ENCODE peak calls at places on chromosomes 4 and X, in five cellular contexts. One of them, this sample, is unnamed.

GRCh38 chr4:125801373-125801772 is 486.6 kb downstream of the FAT4 start:
- DNase-seq in kidney epithelial cell: no peak
- DNase-seq in endothelial cell of umbilical vein: no peak
- DNase-seq in GM12865: no peak
- DNase-seq in ascending aorta: no peak
- DNase-seq in this sample: no peak

GRCh38 chrX:123830309-123830708 is 29.5 kb upstream of the XIAP start:
- DNase-seq in kidney epithelial cell: peak
- DNase-seq in endothelial cell of umbilical vein: no peak
- DNase-seq in GM12865: peak
- DNase-seq in ascending aorta: no peak
- DNase-seq in this sample: no peak

GRCh38 chr4:83340692-83341343 is 6.2 kb upstream of the HPSE start:
- DNase-seq in kidney epithelial cell: no peak
- DNase-seq in endothelial cell of umbilical vein: no peak
- DNase-seq in GM12865: peak
- DNase-seq in ascending aorta: no peak
- DNase-seq in this sample: no peak

GRCh38 chr4:176547005-176547404 is 227.2 kb downstream of the SPCS3 start:
- DNase-seq in kidney epithelial cell: no peak
- DNase-seq in endothelial cell of umbilical vein: no peak
- DNase-seq in GM12865: no peak
- DNase-seq in ascending aorta: no peak
- DNase-seq in this sample: no peak

GRCh38 chr4:44425614-44426208 is 22.9 kb downstream of the KCTD8 start:
- DNase-seq in kidney epithelial cell: no peak
- DNase-seq in endothelial cell of umbilical vein: peak
- DNase-seq in GM12865: no peak
- DNase-seq in ascending aorta: no peak
- DNase-seq in this sample: no peak

GRCh38 chr4:186623546-186623945 is 68.2 kb upstream of the MTNR1A start:
- DNase-seq in kidney epithelial cell: no peak
- DNase-seq in endothelial cell of umbilical vein: no peak
- DNase-seq in GM12865: no peak
- DNase-seq in ascending aorta: no peak
- DNase-seq in this sample: peak

GRCh38 chr4:184846531-184846930 is 20.8 kb upstream of the ACSL1 start:
- DNase-seq in kidney epithelial cell: no peak
- DNase-seq in endothelial cell of umbilical vein: no peak
- DNase-seq in GM12865: no peak
- DNase-seq in ascending aorta: no peak
- DNase-seq in this sample: no peak

GRCh38 chrX:129743835-129744234 is 5.1 kb downstream of the XPNPEP2 start:
- DNase-seq in kidney epithelial cell: no peak
- DNase-seq in endothelial cell of umbilical vein: no peak
- DNase-seq in GM12865: no peak
- DNase-seq in ascending aorta: no peak
- DNase-seq in this sample: no peak

GRCh38 chrX:106698693-106699092 is 27.8 kb upstream of the RNF128 start:
- DNase-seq in kidney epithelial cell: no peak
- DNase-seq in endothelial cell of umbilical vein: no peak
- DNase-seq in GM12865: no peak
- DNase-seq in ascending aorta: no peak
- DNase-seq in this sample: no peak

GRCh38 chr4:128488055-128488705 is 200.6 kb upstream of the PGRMC2 start:
- DNase-seq in kidney epithelial cell: no peak
- DNase-seq in endothelial cell of umbilical vein: no peak
- DNase-seq in GM12865: no peak
- DNase-seq in ascending aorta: no peak
- DNase-seq in this sample: no peak

GRCh38 chr4:103075435-103075893 is 1.1 kb downstream of the SLC9B2 start:
- DNase-seq in kidney epithelial cell: no peak
- DNase-seq in endothelial cell of umbilical vein: peak
- DNase-seq in GM12865: peak
- DNase-seq in ascending aorta: no peak
- DNase-seq in this sample: no peak

GRCh38 chr4:22483551-22483981 is 32.3 kb downstream of the ADGRA3 start:
- DNase-seq in kidney epithelial cell: no peak
- DNase-seq in endothelial cell of umbilical vein: no peak
- DNase-seq in GM12865: peak
- DNase-seq in ascending aorta: no peak
- DNase-seq in this sample: no peak

GRCh38 chrX:131821945-131822622 is 201.0 kb upstream of the STK26 start:
- DNase-seq in kidney epithelial cell: peak
- DNase-seq in endothelial cell of umbilical vein: no peak
- DNase-seq in GM12865: peak
- DNase-seq in ascending aorta: peak
- DNase-seq in this sample: no peak

GRCh38 chr4:186105721-186106335 is 1.3 kb downstream of the FAM149A start:
- DNase-seq in kidney epithelial cell: peak
- DNase-seq in endothelial cell of umbilical vein: no peak
- DNase-seq in GM12865: no peak
- DNase-seq in ascending aorta: no peak
- DNase-seq in this sample: no peak

GRCh38 chr4:100826808-100827548 is 309.2 kb upstream of the EMCN start:
- DNase-seq in kidney epithelial cell: no peak
- DNase-seq in endothelial cell of umbilical vein: no peak
- DNase-seq in GM12865: no peak
- DNase-seq in ascending aorta: no peak
- DNase-seq in this sample: no peak

GRCh38 chr4:25702848-25703247 is 47.2 kb downstream of the SLC34A2 start:
- DNase-seq in kidney epithelial cell: peak
- DNase-seq in endothelial cell of umbilical vein: no peak
- DNase-seq in GM12865: no peak
- DNase-seq in ascending aorta: no peak
- DNase-seq in this sample: no peak

GRCh38 chr4:179196511-179196910 is 1754.3 kb upstream of the AGA start:
- DNase-seq in kidney epithelial cell: peak
- DNase-seq in endothelial cell of umbilical vein: no peak
- DNase-seq in GM12865: no peak
- DNase-seq in ascending aorta: no peak
- DNase-seq in this sample: no peak

GRCh38 chr4:147741190-147741788 is 9.4 kb downstream of the ARHGAP10 start:
- DNase-seq in kidney epithelial cell: no peak
- DNase-seq in endothelial cell of umbilical vein: no peak
- DNase-seq in GM12865: no peak
- DNase-seq in ascending aorta: no peak
- DNase-seq in this sample: no peak

GRCh38 chr4:40840985-40841571 is 91.3 kb downstream of the NSUN7 start:
- DNase-seq in kidney epithelial cell: peak
- DNase-seq in endothelial cell of umbilical vein: peak
- DNase-seq in GM12865: peak
- DNase-seq in ascending aorta: peak
- DNase-seq in this sample: no peak

GRCh38 chrX:2498781-2499302 is 1.9 kb downstream of the DHRSX start:
- DNase-seq in kidney epithelial cell: no peak
- DNase-seq in endothelial cell of umbilical vein: peak
- DNase-seq in GM12865: no peak
- DNase-seq in ascending aorta: no peak
- DNase-seq in this sample: no peak

GRCh38 chrX:107675823-107676555 is 47.7 kb downstream of the PRPS1 start:
- DNase-seq in kidney epithelial cell: no peak
- DNase-seq in endothelial cell of umbilical vein: no peak
- DNase-seq in GM12865: no peak
- DNase-seq in ascending aorta: peak
- DNase-seq in this sample: no peak

GRCh38 chrX:83419030-83419792 is 88.9 kb upstream of the POU3F4 start:
- DNase-seq in kidney epithelial cell: no peak
- DNase-seq in endothelial cell of umbilical vein: no peak
- DNase-seq in GM12865: no peak
- DNase-seq in ascending aorta: no peak
- DNase-seq in this sample: no peak

GRCh38 chrX:20026278-20026677 is 35.4 kb upstream of the BCLAF3 start:
- DNase-seq in kidney epithelial cell: peak
- DNase-seq in endothelial cell of umbilical vein: no peak
- DNase-seq in GM12865: no peak
- DNase-seq in ascending aorta: no peak
- DNase-seq in this sample: no peak

GRCh38 chr4:106541253-106541652 is 172.7 kb upstream of the GIMD1 start:
- DNase-seq in kidney epithelial cell: peak
- DNase-seq in endothelial cell of umbilical vein: peak
- DNase-seq in GM12865: no peak
- DNase-seq in ascending aorta: no peak
- DNase-seq in this sample: no peak

GRCh38 chr4:141560056-141560455 is 76.3 kb upstream of the IL15 start:
- DNase-seq in kidney epithelial cell: no peak
- DNase-seq in endothelial cell of umbilical vein: no peak
- DNase-seq in GM12865: peak
- DNase-seq in ascending aorta: no peak
- DNase-seq in this sample: no peak

GRCh38 chr4:78818530-78818929 is 42.4 kb downstream of the BMP2K start:
- DNase-seq in kidney epithelial cell: no peak
- DNase-seq in endothelial cell of umbilical vein: no peak
- DNase-seq in GM12865: no peak
- DNase-seq in ascending aorta: no peak
- DNase-seq in this sample: no peak

GRCh38 chr4:187209921-187210613 is 486.4 kb upstream of the FAT1 start:
- DNase-seq in kidney epithelial cell: no peak
- DNase-seq in endothelial cell of umbilical vein: no peak
- DNase-seq in GM12865: no peak
- DNase-seq in ascending aorta: no peak
- DNase-seq in this sample: no peak

GRCh38 chr4:142697928-142698327 is 148.2 kb downstream of the INPP4B start:
- DNase-seq in kidney epithelial cell: no peak
- DNase-seq in endothelial cell of umbilical vein: no peak
- DNase-seq in GM12865: no peak
- DNase-seq in ascending aorta: no peak
- DNase-seq in this sample: no peak

GRCh38 chr4:115165503-115165902 is 52.1 kb upstream of the NDST4 start:
- DNase-seq in kidney epithelial cell: no peak
- DNase-seq in endothelial cell of umbilical vein: no peak
- DNase-seq in GM12865: no peak
- DNase-seq in ascending aorta: no peak
- DNase-seq in this sample: no peak

DNA sequence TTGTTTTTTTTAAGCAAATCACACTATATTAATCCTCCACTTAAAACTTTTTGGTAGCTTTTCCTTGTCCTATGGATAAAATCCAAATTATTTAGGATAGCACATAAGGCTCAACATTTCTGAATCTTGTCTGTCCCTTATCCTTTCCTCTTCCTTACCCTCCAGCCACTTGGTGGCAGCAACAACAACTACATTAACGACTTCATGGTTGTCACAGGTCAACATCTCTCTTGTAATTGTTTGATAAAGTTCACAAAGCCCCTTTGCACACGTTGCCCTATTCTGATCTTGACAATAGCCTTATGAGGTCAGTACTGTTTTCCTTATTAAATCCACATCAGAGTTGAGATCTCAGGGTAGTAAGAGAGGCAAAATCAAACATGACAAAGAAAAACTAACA is 269.0 kb upstream of the PABPC4L start:
- DNase-seq in kidney epithelial cell: no peak
- DNase-seq in endothelial cell of umbilical vein: peak
- DNase-seq in GM12865: peak
- DNase-seq in ascending aorta: no peak
- DNase-seq in this sample: no peak
- TF ChIP-seq CTCF in kidney epithelial cell: peak
- TF ChIP-seq CTCF in endothelial cell of umbilical vein: peak
- TF ChIP-seq CTCF in GM12865: peak
- TF ChIP-seq CTCF in ascending aorta: no peak
- TF ChIP-seq CTCF in this sample: peak

GRCh38 chr4:118682928-118683327 is 2.3 kb upstream of the METTL14 start:
- DNase-seq in kidney epithelial cell: no peak
- DNase-seq in endothelial cell of umbilical vein: no peak
- DNase-seq in GM12865: peak
- DNase-seq in ascending aorta: no peak
- DNase-seq in this sample: no peak

GRCh38 chr4:118683513-118683912 is 1.7 kb upstream of the METTL14 start:
- DNase-seq in kidney epithelial cell: no peak
- DNase-seq in endothelial cell of umbilical vein: no peak
- DNase-seq in GM12865: peak
- DNase-seq in ascending aorta: no peak
- DNase-seq in this sample: no peak

GRCh38 chr4:118680808-118681207 is 4.4 kb upstream of the METTL14 start:
- DNase-seq in kidney epithelial cell: no peak
- DNase-seq in endothelial cell of umbilical vein: no peak
- DNase-seq in GM12865: no peak
- DNase-seq in ascending aorta: no peak
- DNase-seq in this sample: no peak

GRCh38 chr4:118684873-118685811 is at the start of gene METTL14:
- DNase-seq in kidney epithelial cell: peak
- DNase-seq in endothelial cell of umbilical vein: peak
- DNase-seq in GM12865: peak
- DNase-seq in ascending aorta: peak
- DNase-seq in this sample: peak
- TF ChIP-seq CTCF in kidney epithelial cell: no peak
- TF ChIP-seq CTCF in endothelial cell of umbilical vein: peak
- TF ChIP-seq CTCF in GM12865: no peak
- TF ChIP-seq CTCF in ascending aorta: peak
- TF ChIP-seq CTCF in this sample: peak

DNA sequence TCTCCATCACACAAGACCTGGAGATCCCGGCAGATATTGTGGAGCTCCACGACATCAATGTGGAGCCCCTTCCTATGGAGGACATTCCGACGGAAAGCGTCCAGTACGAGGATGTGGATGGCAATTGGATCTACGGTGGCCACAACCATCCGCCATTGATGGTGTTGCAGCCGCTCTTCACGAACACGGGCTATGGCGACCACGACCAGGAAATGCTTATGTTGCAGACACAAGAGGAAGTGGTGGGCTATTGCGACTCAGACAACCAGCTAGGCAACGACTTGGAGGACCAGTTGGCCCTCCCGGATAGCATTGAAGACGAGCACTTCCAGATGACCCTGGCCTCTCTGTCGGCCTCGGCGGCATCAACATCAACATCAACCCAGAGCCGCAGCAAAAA is 717 bp downstream of the YY2 start:
- DNase-seq in kidney epithelial cell: no peak
- DNase-seq in endothelial cell of umbilical vein: no peak
- DNase-seq in GM12865: no peak
- DNase-seq in ascending aorta: no peak
- DNase-seq in this sample: no peak
- TF ChIP-seq CTCF in kidney epithelial cell: no peak
- TF ChIP-seq CTCF in endothelial cell of umbilical vein: no peak
- TF ChIP-seq CTCF in GM12865: no peak
- TF ChIP-seq CTCF in ascending aorta: no peak
- TF ChIP-seq CTCF in this sample: no peak

GRCh38 chrX:137194164-137194563 is 160.4 kb upstream of the GPR101 start:
- DNase-seq in kidney epithelial cell: no peak
- DNase-seq in endothelial cell of umbilical vein: peak
- DNase-seq in GM12865: peak
- DNase-seq in ascending aorta: no peak
- DNase-seq in this sample: no peak
- TF ChIP-seq CTCF in kidney epithelial cell: peak
- TF ChIP-seq CTCF in endothelial cell of umbilical vein: peak
- TF ChIP-seq CTCF in GM12865: peak
- TF ChIP-seq CTCF in ascending aorta: no peak
- TF ChIP-seq CTCF in this sample: no peak

GRCh38 chrX:69158166-69159040 is 6.8 kb downstream of the PJA1 start:
- DNase-seq in kidney epithelial cell: peak
- DNase-seq in endothelial cell of umbilical vein: peak
- DNase-seq in GM12865: peak
- DNase-seq in ascending aorta: peak
- DNase-seq in this sample: peak
- TF ChIP-seq CTCF in kidney epithelial cell: peak
- TF ChIP-seq CTCF in endothelial cell of umbilical vein: peak
- TF ChIP-seq CTCF in GM12865: peak
- TF ChIP-seq CTCF in ascending aorta: peak
- TF ChIP-seq CTCF in this sample: peak

GRCh38 chr4:8547108-8547911 is 32.9 kb upstream of the GPR78 start:
- DNase-seq in kidney epithelial cell: peak
- DNase-seq in endothelial cell of umbilical vein: no peak
- DNase-seq in GM12865: peak
- DNase-seq in ascending aorta: no peak
- DNase-seq in this sample: no peak
- TF ChIP-seq CTCF in kidney epithelial cell: peak
- TF ChIP-seq CTCF in endothelial cell of umbilical vein: peak
- TF ChIP-seq CTCF in GM12865: peak
- TF ChIP-seq CTCF in ascending aorta: no peak
- TF ChIP-seq CTCF in this sample: peak

This sample was measured in esophagus muscularis mucosa.